ENCODE peak calls at places on chromosomes 5 and 9, in five cellular contexts. L is HEK293T; O is left ventricle myocardium superior; V is stimulated activated CD8-positive, alpha-beta memory T cell treated with anti-CD3 and anti-CD28 coated beads, Interleukin-15, amount 100 ng/mL, for 1 hour; B is stimulated activated CD4-positive, alpha-beta T cell treated with anti-CD3 and anti-CD28 coated beads, Interleukin-15, amount 100 ng/mL, for 1 hour. U is an unnamed sample.

GRCh38 chr9:111237447-111237846 is 92.6 kb downstream of the OR2K2 start:
- DNase-seq in B (no peak), V (no peak), O (no peak), L (no peak), U (no peak)

GRCh38 chr5:156137482-156137881 is 189.5 kb upstream of the SGCD start:
- DNase-seq in V (no peak), B (no peak), L (no peak), O (no peak), U (no peak)

GRCh38 chr5:41787257-41787656 is 83.0 kb downstream of the OXCT1 start:
- DNase-seq in B (no peak), L (no peak), V (no peak), O (no peak), U (no peak)

GRCh38 chr9:21653091-21653490 is 149.3 kb upstream of the MTAP start:
- DNase-seq in L (no peak), O (no peak), B (no peak), V (no peak), U (no peak)

GRCh38 chr5:42951169-42951846 is 88.8 kb downstream of the ANXA2R start:
- DNase-seq in B (peak; percentile 44), V (peak; percentile 41), L (no peak), O (peak; percentile 55), U (no peak)

GRCh38 chr5:58012103-58012502 is 447.8 kb downstream of the PLK2 start:
- DNase-seq in L (no peak), O (no peak), V (no peak), B (no peak), U (no peak)

GRCh38 chr9:92279302-92279701 is 14.2 kb downstream of the IARS1 start:
- DNase-seq in V (no peak), L (no peak), O (no peak), B (no peak), U (no peak)

GRCh38 chr9:136827794-136828473 is 14.3 kb upstream of the AJM1 start:
- DNase-seq in O (no peak), V (no peak), L (no peak), B (no peak), U (no peak)

GRCh38 chr5:157956271-157956885 is 97.4 kb upstream of the CLINT1 start:
- DNase-seq in V (no peak), L (no peak), O (no peak), B (no peak), U (no peak)

GRCh38 chr5:3996871-3997410 is 401.3 kb downstream of the IRX1 start:
- DNase-seq in O (no peak), L (no peak), B (no peak), V (no peak), U (no peak)

GRCh38 chr5:109826426-109826825 is 136.7 kb downstream of the MAN2A1 start:
- DNase-seq in V (no peak), L (no peak), B (no peak), O (no peak), U (no peak)

GRCh38 chr9:79542735-79543504 is 28.8 kb upstream of the TLE4 start:
- DNase-seq in L (no peak), O (no peak), V (no peak), B (no peak), U (peak; percentile 75)

GRCh38 chr5:126106032-126106431 is 317.2 kb upstream of the GRAMD2B start:
- DNase-seq in O (no peak), V (no peak), L (no peak), B (no peak), U (no peak)

GRCh38 chr5:157116483-157116954 is 7.7 kb upstream of the HAVCR2 start:
- DNase-seq in O (no peak), L (no peak), V (no peak), B (no peak), U (no peak)

GRCh38 chr5:65423623-65424022 is 58.1 kb downstream of the ADAMTS6 start:
- DNase-seq in L (no peak), O (no peak), V (no peak), B (no peak), U (no peak)

GRCh38 chr5:15249152-15249551 is 250.8 kb upstream of the FBXL7 start:
- DNase-seq in L (no peak), O (no peak), B (no peak), V (no peak), U (no peak)

GRCh38 chr9:114487607-114488300 is 17.5 kb downstream of the WHRN start:
- DNase-seq in V (peak; percentile 36), B (no peak), L (peak; percentile 83), O (no peak), U (peak; percentile 66)

GRCh38 chr9:17876687-17877086 is 297.8 kb downstream of the SH3GL2 start:
- DNase-seq in O (no peak), V (no peak), L (no peak), B (no peak), U (no peak)

GRCh38 chr5:149448831-149449714 is 70.0 kb upstream of the IL17B start:
- DNase-seq in O (no peak), B (no peak), V (no peak), L (no peak), U (no peak)

GRCh38 chr9:36575411-36575882 is 2.8 kb downstream of the MELK start:
- DNase-seq in L (no peak), B (no peak), V (no peak), O (no peak), U (no peak)

GRCh38 chr5:93582677-93583524 is at the start of gene NR2F1:
- DNase-seq in L (peak; percentile 75), O (no peak), B (no peak), V (no peak), U (peak; percentile 99)

GRCh38 chr5:81971086-81971693 is 633 bp upstream of the ATG10 start:
- DNase-seq in V (no peak), L (no peak), B (no peak), O (no peak), U (peak; percentile 56)

GRCh38 chr9:80707120-80707519 is 982.2 kb downstream of the TLE1 start:
- DNase-seq in O (no peak), B (no peak), V (no peak), L (no peak), U (no peak)

GRCh38 chr9:122158202-122158601 is 1.4 kb downstream of the NDUFA8 start:
- DNase-seq in L (peak; percentile 66), O (peak; percentile 35), V (no peak), B (no peak), U (peak; percentile 58)

GRCh38 chr5:84274585-84275468 is 109.9 kb downstream of the EDIL3 start:
- DNase-seq in O (no peak), V (no peak), L (peak; percentile 23), B (no peak), U (peak; percentile 38)

GRCh38 chr9:85258823-85259370 is 482.9 kb downstream of the AGTPBP1 start:
- DNase-seq in L (peak; percentile 80), B (no peak), O (peak; percentile 44), V (no peak), U (peak; percentile 78)

GRCh38 chr9:82124090-82124489 is 135.5 kb downstream of the SPATA31D1 start:
- DNase-seq in B (no peak), V (no peak), L (no peak), O (no peak), U (no peak)

GRCh38 chr5:180821538-180821937 is 18.9 kb upstream of the MGAT1 start:
- DNase-seq in V (no peak), L (no peak), B (no peak), O (no peak), U (no peak)

GRCh38 chr5:107395632-107396350 is 274.9 kb downstream of the EFNA5 start:
- DNase-seq in V (no peak), B (no peak), O (no peak), L (no peak), U (no peak)

GRCh38 chr9:110590816-110591215 is 11.3 kb upstream of the SVEP1 start:
- DNase-seq in B (no peak), O (no peak), V (no peak), L (no peak), U (no peak)

GRCh38 chr9:74726581-74726980 is 161.1 kb downstream of the TRPM6 start:
- DNase-seq in O (no peak), V (no peak), B (no peak), L (no peak), U (no peak)

GRCh38 chr9:129253820-129254381 is 75.8 kb upstream of the IER5L start:
- DNase-seq in B (no peak), V (no peak), O (peak; percentile 81), L (no peak), U (peak; percentile 59)

GRCh38 chr9:37963936-37964739 is 60.2 kb upstream of the SLC25A51 start:
- DNase-seq in V (no peak), L (no peak), O (no peak), B (no peak), U (no peak)

GRCh38 chr9:108565651-108566378 is 290.0 kb downstream of the ACTL7B start:
- DNase-seq in B (no peak), L (peak; percentile 72), V (no peak), O (peak; percentile 35), U (peak; percentile 77)

GRCh38 chr9:136644593-136645342 is 17.9 kb upstream of the EGFL7 start:
- DNase-seq in O (peak; percentile 94), L (no peak), B (peak; percentile 66), V (peak; percentile 47), U (peak; percentile 38)

GRCh38 chr9:98842510-98842909 is 35.0 kb downstream of the GALNT12 start:
- DNase-seq in B (no peak), O (no peak), V (no peak), L (no peak), U (no peak)